ENCODE peak calls at places on chromosome 9, in four cellular contexts. Q is HCT116, X is HepG2, E is K562. M is an unnamed sample.

GRCh38 chr9:69900406-69900805 is 79.8 kb downstream of the CFAP95 start:
- DNase-seq in X (no peak), E (no peak), Q (no peak), M (no peak)

GRCh38 chr9:128321343-128321742 is 904 bp downstream of the TRUB2 start:
- DNase-seq in Q (no peak), X (no peak), E (no peak), M (no peak)

GRCh38 chr9:123424552-123425225 is 68.7 kb downstream of the CRB2 start:
- DNase-seq in X (no peak), E (no peak), Q (no peak), M (no peak)

GRCh38 chr9:95511232-95511951 is 5.4 kb downstream of the PTCH1 start:
- DNase-seq in Q (no peak), X (peak), E (no peak), M (no peak)

GRCh38 chr9:87713990-87714335 is 12.0 kb upstream of the CTSL start:
- DNase-seq in E (no peak), X (no peak), Q (no peak), M (no peak)

GRCh38 chr9:95875305-95876137 is at the start of gene ERCC6L2:
- DNase-seq in E (peak), X (peak), Q (peak), M (peak)

GRCh38 chr9:36276840-36277239 is 18.6 kb upstream of the GNE start:
- DNase-seq in X (peak), Q (no peak), E (peak), M (no peak)

GRCh38 chr9:131289301-131290038 is at the start of gene PLPP7:
- DNase-seq in E (peak), X (peak), Q (no peak), M (no peak)

GRCh38 chr9:107707419-107707837 is 217.9 kb upstream of the KLF4 start:
- DNase-seq in Q (no peak), E (no peak), X (no peak), M (no peak)

DNA sequence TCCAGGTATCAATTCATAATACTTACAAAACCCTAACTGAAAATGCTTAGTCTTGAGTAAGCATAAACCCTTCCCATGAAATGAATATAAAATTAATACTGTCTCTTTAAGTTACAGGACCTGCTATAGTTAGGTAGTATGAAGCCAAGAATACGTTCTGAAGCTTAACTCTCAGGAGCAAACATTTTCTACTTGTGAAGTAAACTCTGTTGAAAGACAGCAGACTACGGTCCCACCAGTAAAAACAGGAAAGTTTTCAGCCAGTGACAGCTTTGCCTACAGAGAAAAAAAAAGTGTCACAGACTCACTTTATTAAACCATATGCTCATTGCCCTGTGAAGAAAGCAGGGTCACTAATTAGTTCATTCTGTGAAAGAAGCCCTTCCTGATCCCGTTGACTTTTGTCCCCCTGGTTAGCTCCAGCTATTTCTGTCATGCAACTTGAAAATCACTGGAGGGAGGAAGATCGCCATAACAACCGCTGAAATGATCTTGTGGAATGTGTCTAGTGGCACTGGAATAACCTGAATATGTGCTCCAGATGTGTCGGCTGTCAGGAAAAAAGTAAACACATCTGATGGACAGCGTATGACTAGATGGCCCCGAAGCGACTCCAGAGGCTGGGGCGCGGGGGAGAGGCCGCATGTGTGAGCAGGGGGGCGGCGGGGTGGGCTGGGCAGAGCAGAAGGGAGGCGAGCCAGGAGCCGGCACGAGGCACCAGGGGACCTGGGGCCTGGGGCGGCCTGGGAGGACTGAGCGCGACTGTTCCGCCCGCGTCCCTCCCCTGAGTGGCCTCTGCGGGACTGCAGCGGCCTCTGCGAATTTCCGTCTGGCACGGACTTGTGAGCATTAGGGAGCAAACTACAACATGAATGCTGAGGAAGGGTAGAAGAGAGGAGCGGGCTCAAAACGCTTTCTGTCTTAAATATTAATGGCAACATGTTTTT is 41.9 kb downstream of the BNC2 start:
- DNase-seq in X (no peak), Q (no peak), E (no peak), M (no peak)
- TF ChIP-seq RAD21 in X (no peak), Q (no peak), E (no peak), M (no peak)

GRCh38 chr9:75488714-75489100 is 400.4 kb downstream of the OSTF1 start:
- DNase-seq in Q (no peak), E (no peak), X (no peak), M (no peak)

GRCh38 chr9:75490326-75490725 is 400.1 kb upstream of the PCSK5 start:
- DNase-seq in E (no peak), Q (no peak), X (no peak), M (no peak)

GRCh38 chr9:75488082-75488713 is 399.9 kb downstream of the OSTF1 start:
- DNase-seq in X (no peak), E (no peak), Q (no peak), M (no peak)

DNA sequence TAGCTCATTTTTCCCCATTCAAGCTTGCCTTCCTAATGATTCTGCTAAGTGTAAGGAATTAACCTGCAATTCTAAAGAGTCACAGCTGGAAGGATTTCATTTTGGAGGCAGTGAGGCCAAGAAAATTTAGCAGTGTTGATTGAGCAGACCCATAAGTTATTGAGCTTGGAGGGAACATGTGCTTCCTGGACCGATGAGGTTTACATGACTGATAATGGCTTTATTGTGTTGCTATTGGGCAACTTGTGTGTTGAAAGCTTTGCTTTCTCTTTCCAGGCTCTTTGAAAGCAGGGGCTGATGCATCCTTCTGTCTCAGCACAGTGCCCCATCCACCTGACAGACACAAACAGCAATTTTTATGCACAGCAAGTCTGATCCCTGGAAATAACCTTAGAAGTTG is 398.9 kb upstream of the PCSK5 start:
- DNase-seq in E (no peak), X (no peak), Q (no peak), M (no peak)
- TF ChIP-seq ZNF274 in E (no peak), X (no peak), Q (no peak), M (no peak)

GRCh38 chr9:16824545-16825041 is 45.9 kb downstream of the BNC2 start:
- DNase-seq in E (no peak), Q (no peak), X (no peak), M (no peak)
- TF ChIP-seq RAD21 in E (no peak), Q (no peak), X (no peak), M (no peak)

DNA sequence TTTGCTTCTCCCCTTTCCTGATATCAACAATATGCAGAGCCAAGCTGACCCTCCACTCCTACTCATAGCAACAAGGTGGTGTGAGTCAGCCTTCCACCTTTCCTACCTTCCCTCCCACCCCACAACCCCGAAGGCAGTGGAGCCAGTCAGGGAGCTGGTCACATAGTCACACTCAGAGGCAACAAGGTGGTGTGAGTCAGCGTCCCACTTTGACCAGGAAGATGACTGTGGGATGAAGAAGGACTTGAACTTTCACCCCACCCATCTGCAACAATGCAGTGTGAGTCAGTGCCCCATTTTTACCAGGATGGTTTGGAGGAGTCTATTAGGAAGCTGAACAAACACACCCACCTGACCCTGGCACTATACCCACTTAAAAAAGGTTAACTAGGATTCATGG is 30.1 kb upstream of the ZNF782 start:
- DNase-seq in X (peak), E (peak), Q (peak), M (no peak)
- TF ChIP-seq ZNF274 in X (no peak), E (no peak), Q (no peak), M (no peak)

DNA sequence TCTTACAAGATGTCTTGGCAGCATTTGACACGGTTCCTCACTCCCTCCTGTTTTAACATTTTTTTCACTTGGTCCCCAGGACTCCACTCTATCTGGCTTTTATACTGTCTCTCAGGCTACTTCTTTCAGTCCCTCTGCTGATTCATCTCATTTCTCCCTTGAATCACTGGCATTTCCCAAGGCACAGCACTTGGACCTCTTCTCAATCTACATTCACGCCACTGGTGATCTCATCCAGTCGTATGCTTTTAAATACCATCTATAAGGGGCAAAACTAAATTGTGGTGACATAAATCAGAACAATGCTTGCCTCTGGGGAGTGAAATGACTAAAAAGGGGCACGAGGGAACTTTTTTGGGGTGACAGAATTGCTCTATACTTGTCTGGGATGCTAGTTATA is 47.1 kb downstream of the MAPKAP1 start:
- DNase-seq in X (no peak), Q (no peak), E (no peak), M (no peak)
- TF ChIP-seq RAD21 in X (no peak), Q (no peak), E (no peak), M (no peak)

DNA sequence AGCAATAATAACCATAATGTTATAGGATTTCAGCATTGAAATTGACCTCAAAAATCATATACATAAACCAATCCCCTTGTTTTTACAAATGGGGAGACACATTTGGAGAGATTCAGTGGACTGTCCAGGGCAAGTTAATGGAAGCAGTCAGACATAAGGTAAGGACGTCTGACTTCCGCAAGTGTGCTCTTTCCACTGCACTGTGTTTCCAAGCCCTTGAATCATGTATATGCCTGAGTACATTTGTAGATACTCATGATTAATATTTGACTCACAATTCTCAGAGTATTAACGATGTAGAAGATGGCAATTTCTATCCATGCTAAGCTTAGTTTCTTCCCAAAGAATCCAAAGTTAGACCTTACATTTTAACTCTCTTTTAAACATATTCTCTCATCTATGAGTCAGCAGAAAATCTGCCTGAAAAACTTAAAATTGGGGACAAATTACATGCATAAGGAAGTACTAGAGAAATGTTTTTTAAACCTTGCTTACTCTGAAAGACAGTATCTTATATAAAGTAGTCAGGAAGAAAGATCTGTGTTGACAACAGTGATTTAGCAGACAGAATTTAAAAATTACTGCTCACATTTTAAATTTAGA is 165.3 kb downstream of the NFIB start:
- DNase-seq in Q (no peak), E (no peak), X (no peak), M (no peak)
- TF ChIP-seq ZNF274 in Q (no peak), E (no peak), X (no peak), M (no peak)

GRCh38 chr9:81849631-81850259 is 78.5 kb upstream of the SPATA31D4 start:
- DNase-seq in E (no peak), X (no peak), Q (no peak), M (no peak)

GRCh38 chr9:81860581-81860980 is 67.6 kb upstream of the SPATA31D4 start:
- DNase-seq in X (no peak), Q (no peak), E (no peak), M (no peak)

GRCh38 chr9:81851340-81851739 is 76.9 kb upstream of the SPATA31D4 start:
- DNase-seq in Q (no peak), X (no peak), E (no peak), M (no peak)

GRCh38 chr9:81852820-81853219 is 75.4 kb upstream of the SPATA31D4 start:
- DNase-seq in Q (no peak), X (no peak), E (no peak), M (no peak)

DNA sequence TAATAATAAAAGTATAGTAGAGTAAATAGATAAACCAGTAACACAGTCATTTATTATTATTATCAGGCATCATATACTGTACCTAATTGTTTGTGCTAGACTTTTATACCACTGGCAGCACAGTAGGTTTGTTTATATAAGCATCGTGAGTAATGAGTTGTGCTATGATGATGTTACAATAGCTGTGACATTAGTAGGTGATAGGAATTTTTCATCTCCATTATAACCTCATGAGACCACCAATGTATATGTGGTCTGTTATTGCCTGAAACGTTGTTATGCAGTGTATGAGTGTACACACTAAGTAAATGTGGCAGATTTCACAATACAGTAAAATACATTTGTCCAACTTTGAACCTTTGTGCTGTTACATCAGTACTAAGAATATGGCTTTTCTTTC is 72.7 kb upstream of the SPATA31D4 start:
- DNase-seq in X (no peak), Q (no peak), E (no peak), M (no peak)
- TF ChIP-seq RAD21 in X (no peak), Q (no peak), E (no peak), M (no peak)

GRCh38 chr9:120379611-120380010 is 200.4 kb downstream of the CDK5RAP2 start:
- DNase-seq in X (no peak), E (no peak), Q (no peak), M (no peak)
- TF ChIP-seq ZNF274 in X (no peak), E (no peak), Q (no peak), M (no peak)

GRCh38 chr9:93826209-93826608 is 128.9 kb downstream of the BARX1 start:
- DNase-seq in E (no peak), Q (no peak), X (no peak), M (no peak)
- TF ChIP-seq RAD21 in E (no peak), Q (peak), X (no peak), M (no peak)

GRCh38 chr9:110029422-110029814 is 178.5 kb downstream of the C9orf152 start:
- DNase-seq in X (peak), Q (no peak), E (no peak), M (no peak)
- TF ChIP-seq ZNF274 in X (no peak), Q (no peak), E (no peak), M (no peak)